ENCODE peak calls at places on chromosomes 6 and 20, in seven cellular contexts. C is GM06990, V is stomach, J is heart left ventricle, N is sigmoid colon, A is fibroblast of mammary gland, Y is cardiac muscle cell. G is an unnamed sample.

GRCh38 chr6:23659125-23659524 is 466.9 kb upstream of the NRSN1 start:
- DNase-seq in Y (peak; percentile 48), V (no peak), A (peak; percentile 25), N (no peak), J (no peak), C (no peak), G (no peak)

GRCh38 chr6:41690541-41691330 is 44.7 kb downstream of the TFEB start:
- DNase-seq in C (no peak), V (no peak), N (peak; percentile 58), J (peak; percentile 59), A (no peak), Y (no peak), G (no peak)

GRCh38 chr6:10322991-10323390 is 91.9 kb downstream of the TFAP2A start:
- DNase-seq in J (no peak), N (no peak), C (no peak), V (no peak), A (no peak), Y (no peak), G (no peak)

GRCh38 chr20:18639501-18639979 is 51.7 kb downstream of the DTD1 start:
- DNase-seq in V (no peak), J (no peak), C (no peak), Y (peak; percentile 35), A (no peak), N (peak; percentile 36), G (no peak)

GRCh38 chr6:155103816-155104366 is 108.8 kb downstream of the TIAM2 start:
- DNase-seq in C (no peak), V (no peak), A (peak; percentile 49), N (no peak), J (no peak), Y (no peak), G (peak; percentile 48)

GRCh38 chr20:63328026-63328700 is 33.0 kb downstream of the CHRNA4 start:
- DNase-seq in V (no peak), C (no peak), N (no peak), Y (no peak), J (peak; percentile 56), A (no peak), G (no peak)

GRCh38 chr6:24227556-24227955 is 101.5 kb downstream of the NRSN1 start:
- DNase-seq in N (no peak), J (no peak), C (no peak), A (no peak), V (no peak), Y (no peak), G (no peak)

GRCh38 chr20:53622247-53623114 is 28.8 kb upstream of the ZNF217 start:
- DNase-seq in A (no peak), J (no peak), C (peak; percentile 31), V (peak; percentile 26), N (peak; percentile 52), Y (no peak), G (no peak)

GRCh38 chr6:62150048-62150663 is 135.9 kb downstream of the KHDRBS2 start:
- DNase-seq in J (no peak), V (no peak), N (no peak), Y (peak; percentile 70), A (peak; percentile 53), C (peak; percentile 1), G (no peak)

GRCh38 chr6:109010703-109011102 is 83.9 kb downstream of the SESN1 start:
- DNase-seq in J (no peak), V (no peak), C (no peak), A (no peak), Y (no peak), N (no peak), G (no peak)

GRCh38 chr20:43300887-43301286 is 111.2 kb upstream of the PTPRT start:
- DNase-seq in C (no peak), A (no peak), J (no peak), V (no peak), N (no peak), Y (no peak), G (no peak)

GRCh38 chr20:50389808-50390684 is 120.1 kb upstream of the PTPN1 start:
- DNase-seq in C (no peak), Y (no peak), N (no peak), A (no peak), V (no peak), J (no peak), G (no peak)

GRCh38 chr20:46720019-46720418 is 10.6 kb downstream of the SLC2A10 start:
- DNase-seq in N (no peak), C (no peak), V (no peak), A (no peak), Y (no peak), J (no peak), G (no peak)

GRCh38 chr20:49427751-49428518 is 54.5 kb downstream of the KCNB1 start:
- DNase-seq in V (no peak), A (no peak), J (no peak), N (no peak), C (no peak), Y (no peak), G (no peak)

GRCh38 chr20:31860431-31861345 is 9.6 kb downstream of the DUSP15 start:
- DNase-seq in C (no peak), J (no peak), V (no peak), Y (peak; percentile 51), A (peak; percentile 63), N (no peak), G (no peak)

GRCh38 chr20:4329232-4329631 is 313.9 kb upstream of the RNF24 start:
- DNase-seq in V (no peak), N (no peak), Y (no peak), J (no peak), C (no peak), A (no peak), G (peak; percentile 46)

GRCh38 chr6:3625161-3625979 is 126.1 kb downstream of the PXDC1 start:
- DNase-seq in N (no peak), V (no peak), Y (no peak), C (no peak), A (no peak), J (no peak), G (peak; percentile 73)

GRCh38 chr6:149935668-149936067 is 6.1 kb upstream of the ULBP2 start:
- DNase-seq in C (no peak), J (no peak), Y (no peak), A (no peak), N (no peak), V (no peak), G (no peak)

GRCh38 chr20:40868568-40869223 is 159.9 kb upstream of the TOP1 start:
- DNase-seq in N (no peak), J (no peak), V (no peak), A (peak; percentile 71), C (no peak), Y (no peak), G (no peak)

GRCh38 chr6:63856271-63856670 is 220.7 kb downstream of the PHF3 start:
- DNase-seq in A (no peak), V (no peak), J (no peak), N (no peak), Y (no peak), C (no peak), G (no peak)

GRCh38 chr6:15560713-15561112 is 102.1 kb downstream of the DTNBP1 start:
- DNase-seq in Y (peak; percentile 23), N (no peak), A (no peak), V (no peak), J (no peak), C (no peak), G (no peak)

GRCh38 chr20:4084096-4084495 is 68.7 kb upstream of the RNF24 start:
- DNase-seq in C (no peak), Y (no peak), J (no peak), A (no peak), N (no peak), V (no peak), G (peak; percentile 40)

GRCh38 chr6:89596484-89596883 is 42.1 kb downstream of the LYRM2 start:
- DNase-seq in A (peak; percentile 3), V (no peak), C (no peak), Y (no peak), N (no peak), J (no peak), G (no peak)

GRCh38 chr6:136887899-136888298 is 34.2 kb upstream of the SLC35D3 start:
- DNase-seq in C (no peak), A (no peak), J (no peak), Y (no peak), V (no peak), N (no peak), G (no peak)

GRCh38 chr6:12228447-12229146 is 61.6 kb upstream of the EDN1 start:
- DNase-seq in C (no peak), A (no peak), J (no peak), Y (no peak), V (no peak), N (no peak), G (no peak)

GRCh38 chr20:9635756-9636155 is 121.4 kb downstream of the LAMP5 start:
- DNase-seq in C (no peak), J (no peak), V (no peak), A (peak; percentile 7), N (no peak), Y (no peak), G (no peak)

GRCh38 chr6:151958332-151958731 is 150.8 kb downstream of the ESR1 start:
- DNase-seq in J (no peak), V (no peak), C (no peak), A (peak; percentile 84), N (no peak), Y (no peak), G (no peak)

DNA sequence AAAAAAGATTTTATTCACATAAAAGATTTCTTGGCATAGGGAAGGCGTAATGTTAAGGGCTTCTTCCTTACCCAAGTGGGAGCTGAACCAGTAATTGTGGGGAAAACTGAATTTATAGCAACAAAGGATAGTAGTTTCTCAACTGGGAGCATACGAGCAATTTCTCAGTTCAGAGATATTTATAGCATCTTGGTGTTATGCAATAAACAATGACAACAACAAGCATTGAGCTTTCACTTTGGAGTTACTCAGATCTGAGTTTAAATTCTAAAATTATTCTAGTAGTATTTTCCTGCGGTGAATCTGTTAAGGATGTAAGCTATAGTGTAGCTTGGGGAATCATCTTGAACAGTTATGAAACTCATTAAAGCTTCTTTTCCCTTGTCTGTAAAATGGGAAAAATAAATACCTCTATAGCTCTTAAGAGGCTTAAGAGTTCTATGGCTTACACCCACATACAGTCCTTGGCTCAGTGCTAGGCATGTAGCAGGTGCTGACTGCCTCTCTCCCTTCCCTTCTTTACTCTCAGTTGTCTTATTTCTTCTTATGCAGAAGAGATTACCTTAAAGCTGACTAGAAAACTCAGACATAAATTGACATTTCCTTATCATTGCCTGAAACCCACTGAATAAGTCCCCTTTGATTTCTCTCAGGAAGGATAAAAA is 58.8 kb downstream of the SAMD5 start:
- DNase-seq in V (no peak), A (peak; percentile 20), Y (no peak), J (no peak), C (no peak), N (no peak), G (no peak)
- TF ChIP-seq CTCF in V (no peak), A (no peak), Y (no peak), J (no peak), C (no peak), N (no peak), G (no peak)

GRCh38 chr20:37899105-37900045 is 3.6 kb upstream of the VSTM2L start:
- DNase-seq in C (no peak), V (no peak), J (no peak), N (no peak), Y (no peak), A (no peak), G (no peak)
- TF ChIP-seq CTCF in C (no peak), V (no peak), J (no peak), N (no peak), Y (no peak), A (no peak), G (no peak)

GRCh38 chr6:125099211-125100017 is 54.2 kb upstream of the TPD52L1 start:
- DNase-seq in Y (peak; percentile 69), J (peak; percentile 70), A (peak; percentile 41), C (peak; percentile 20), V (peak; percentile 40), N (peak; percentile 87), G (no peak)
- TF ChIP-seq CTCF in Y (no peak), J (no peak), A (no peak), C (no peak), V (no peak), N (no peak), G (no peak)

GRCh38 chr20:23926526-23926880 is 47.0 kb upstream of the CST5 start:
- DNase-seq in A (no peak), C (no peak), V (no peak), J (no peak), Y (no peak), N (no peak), G (no peak)
- TF ChIP-seq CTCF in A (no peak), C (no peak), V (no peak), J (no peak), Y (no peak), N (no peak), G (no peak)

G was measured in osteocyte.